ENCODE peak calls at places on chromosome 7, in eight cellular contexts. P is pulmonary artery endothelial cell; I is astrocyte; M is ureter; Y is AG08395; C is CD4-positive, alpha-beta memory T cell; W is CD8-positive, alpha-beta T cell; Z is GM12864. H is an unnamed sample.

GRCh38 chr7:36971515-36972139 is 247.3 kb upstream of the AOAH start:
- DNase-seq in Z (no peak), I (no peak), P (no peak), M (no peak), Y (no peak), W (no peak), C (no peak), H (no peak)

GRCh38 chr7:179948-180694 is 12.2 kb upstream of the FAM20C start:
- DNase-seq in Y (no peak), Z (no peak), I (no peak), C (no peak), W (no peak), M (no peak), P (no peak), H (no peak)

GRCh38 chr7:94064541-94065191 is 60.5 kb upstream of the BET1 start:
- DNase-seq in I (peak), Y (no peak), Z (no peak), P (peak), M (no peak), W (no peak), C (peak), H (no peak)

GRCh38 chr7:27140108-27140842 is 3.2 kb downstream of the HOXA5 start:
- DNase-seq in M (no peak), W (no peak), P (no peak), C (no peak), Y (no peak), I (no peak), Z (no peak), H (no peak)

GRCh38 chr7:155194531-155195140 is 103.0 kb upstream of the INSIG1 start:
- DNase-seq in Z (no peak), M (no peak), P (no peak), C (no peak), I (no peak), W (no peak), Y (no peak), H (no peak)

GRCh38 chr7:69981646-69982045 is 383.4 kb downstream of the AUTS2 start:
- DNase-seq in Z (no peak), W (no peak), C (no peak), P (no peak), I (no peak), M (no peak), Y (no peak), H (no peak)

GRCh38 chr7:69651101-69651590 is 52.9 kb downstream of the AUTS2 start:
- DNase-seq in I (no peak), C (no peak), W (no peak), Y (no peak), Z (peak), M (no peak), P (no peak), H (no peak)

GRCh38 chr7:130632111-130632510 is 36.4 kb downstream of the COPG2 start:
- DNase-seq in C (no peak), Z (no peak), I (peak), M (no peak), P (no peak), Y (no peak), W (no peak), H (no peak)

GRCh38 chr7:51209426-51209825 is 107.2 kb downstream of the COBL start:
- DNase-seq in I (no peak), Y (no peak), P (no peak), M (no peak), C (no peak), W (no peak), Z (no peak), H (no peak)

H was measured in activated B cell treated with CpG ODN at 0.5 μM for 24 hours.